ENCODE peak calls at places on chromosomes 12 and 14, in four cellular contexts. Z, K, F and S are unnamed samples.

GRCh38 chr12:57707250-57707649 is 13.3 kb downstream of the OS9 start:
- ATAC-seq in Z (no peak), K (no peak), F (no peak), S (no peak)

GRCh38 chr14:53969326-53969725 is 12.7 kb upstream of the BMP4 start:
- ATAC-seq in Z (no peak), K (no peak), F (no peak), S (no peak)

GRCh38 chr14:35068238-35069012 is 22.4 kb downstream of the FAM177A1 start:
- ATAC-seq in Z (no peak), K (peak), F (no peak), S (no peak)

GRCh38 chr14:100065161-100065871 is at the start of gene EVL:
- ATAC-seq in Z (no peak), K (peak), F (peak), S (no peak)

GRCh38 chr12:120480211-120480610 is 10.7 kb upstream of the SRSF9 start:
- ATAC-seq in Z (no peak), K (no peak), F (no peak), S (no peak)

GRCh38 chr14:69204753-69205152 is 13.5 kb downstream of the EXD2 start:
- ATAC-seq in Z (no peak), K (no peak), F (no peak), S (no peak)

GRCh38 chr14:47438650-47439140 is 236.7 kb downstream of the MDGA2 start:
- ATAC-seq in Z (no peak), K (no peak), F (no peak), S (no peak)

GRCh38 chr12:26845984-26846383 is 13.0 kb upstream of the ITPR2 start:
- ATAC-seq in Z (peak), K (peak), F (peak), S (peak)

GRCh38 chr12:104414581-104415305 is 42.0 kb upstream of the CHST11 start:
- ATAC-seq in Z (no peak), K (no peak), F (no peak), S (no peak)

GRCh38 chr12:124663771-124664366 is 96.5 kb upstream of the NCOR2 start:
- ATAC-seq in Z (no peak), K (no peak), F (no peak), S (no peak)

GRCh38 chr12:132529899-132530298 is 39.9 kb downstream of the FBRSL1 start:
- ATAC-seq in Z (no peak), K (no peak), F (no peak), S (no peak)

GRCh38 chr14:82710257-82710841 is 1176.7 kb upstream of the SEL1L start:
- ATAC-seq in Z (peak), K (peak), F (peak), S (no peak)

GRCh38 chr14:74126315-74126714 is 41.6 kb downstream of the LIN52 start:
- ATAC-seq in Z (no peak), K (no peak), F (no peak), S (no peak)

GRCh38 chr14:70047598-70048312 is 141.0 kb downstream of the SLC8A3 start:
- ATAC-seq in Z (peak), K (no peak), F (no peak), S (no peak)

GRCh38 chr14:24130717-24131548 is 474 bp downstream of the FITM1 start:
- ATAC-seq in Z (peak), K (peak), F (no peak), S (no peak)

GRCh38 chr14:53955671-53956426 is 776 bp downstream of the BMP4 start:
- ATAC-seq in Z (no peak), K (no peak), F (peak), S (peak)

GRCh38 chr12:72075891-72076557 is 137.4 kb downstream of the TPH2 start:
- ATAC-seq in Z (no peak), K (no peak), F (no peak), S (no peak)

GRCh38 chr12:1776139-1776975 is 44.0 kb upstream of the LRTM2 start:
- ATAC-seq in Z (no peak), K (no peak), F (peak), S (no peak)

GRCh38 chr14:74978416-74978947 is 23.1 kb upstream of the PGF start:
- ATAC-seq in Z (no peak), K (no peak), F (no peak), S (no peak)

GRCh38 chr14:97298775-97299174 is 501.6 kb downstream of the VRK1 start:
- ATAC-seq in Z (no peak), K (no peak), F (no peak), S (no peak)

GRCh38 chr12:20404576-20405346 is 36.4 kb downstream of the PDE3A start:
- ATAC-seq in Z (no peak), K (no peak), F (peak), S (peak)

GRCh38 chr14:92717571-92718042 is 30.8 kb downstream of the LGMN start:
- ATAC-seq in Z (no peak), K (no peak), F (no peak), S (no peak)

GRCh38 chr12:29234965-29235364 is 85.9 kb downstream of the FAR2 start:
- ATAC-seq in Z (no peak), K (no peak), F (no peak), S (no peak)

GRCh38 chr12:29228474-29229157 is 79.5 kb downstream of the FAR2 start:
- ATAC-seq in Z (no peak), K (no peak), F (no peak), S (no peak)

GRCh38 chr12:52812749-52813148 is 1.2 kb downstream of the KRT4 start:
- ATAC-seq in Z (no peak), K (no peak), F (no peak), S (no peak)

GRCh38 chr14:64725360-64725815 is 21.2 kb downstream of the PLEKHG3 start:
- ATAC-seq in Z (no peak), K (no peak), F (no peak), S (no peak)

GRCh38 chr14:101010293-101010692 is 106.8 kb upstream of the RTL1 start:
- ATAC-seq in Z (no peak), K (no peak), F (no peak), S (no peak)

GRCh38 chr12:94575024-94575423 is 75.3 kb downstream of the TMCC3 start:
- ATAC-seq in Z (no peak), K (no peak), F (no peak), S (no peak)

GRCh38 chr12:50842637-50843493 is at the start of gene TMPRSS12:
- ATAC-seq in Z (peak), K (peak), F (peak), S (no peak)

GRCh38 chr12:28905220-28905940 is 243.7 kb upstream of the FAR2 start:
- ATAC-seq in Z (no peak), K (no peak), F (no peak), S (no peak)

GRCh38 chr14:37198273-37198598 is 499 bp downstream of the MIPOL1 start:
- ATAC-seq in Z (no peak), K (peak), F (no peak), S (no peak)

GRCh38 chr14:61644834-61645233 is 50.5 kb upstream of the HIF1A start:
- ATAC-seq in Z (no peak), K (no peak), F (no peak), S (no peak)

GRCh38 chr14:61559641-61560201 is 135.6 kb upstream of the HIF1A start:
- ATAC-seq in Z (no peak), K (peak), F (no peak), S (no peak)

GRCh38 chr12:7047318-7047717 is 13.2 kb upstream of the C1S start:
- ATAC-seq in Z (no peak), K (no peak), F (no peak), S (no peak)

GRCh38 chr12:86634706-86635410 is 378.7 kb upstream of the MGAT4C start:
- ATAC-seq in Z (no peak), K (no peak), F (no peak), S (no peak)

GRCh38 chr12:109462868-109463692 is 14.0 kb downstream of the KCTD10 start:
- ATAC-seq in Z (peak), K (peak), F (peak), S (peak)
- TF ChIP-seq POLR2A in Z (no peak), K (no peak), F (no peak), S (no peak)

GRCh38 chr12:65170245-65170881 is 980 bp downstream of the LEMD3 start:
- ATAC-seq in Z (peak), K (peak), F (peak), S (peak)
- TF ChIP-seq POLR2A in Z (no peak), K (peak), F (no peak), S (no peak)

DNA sequence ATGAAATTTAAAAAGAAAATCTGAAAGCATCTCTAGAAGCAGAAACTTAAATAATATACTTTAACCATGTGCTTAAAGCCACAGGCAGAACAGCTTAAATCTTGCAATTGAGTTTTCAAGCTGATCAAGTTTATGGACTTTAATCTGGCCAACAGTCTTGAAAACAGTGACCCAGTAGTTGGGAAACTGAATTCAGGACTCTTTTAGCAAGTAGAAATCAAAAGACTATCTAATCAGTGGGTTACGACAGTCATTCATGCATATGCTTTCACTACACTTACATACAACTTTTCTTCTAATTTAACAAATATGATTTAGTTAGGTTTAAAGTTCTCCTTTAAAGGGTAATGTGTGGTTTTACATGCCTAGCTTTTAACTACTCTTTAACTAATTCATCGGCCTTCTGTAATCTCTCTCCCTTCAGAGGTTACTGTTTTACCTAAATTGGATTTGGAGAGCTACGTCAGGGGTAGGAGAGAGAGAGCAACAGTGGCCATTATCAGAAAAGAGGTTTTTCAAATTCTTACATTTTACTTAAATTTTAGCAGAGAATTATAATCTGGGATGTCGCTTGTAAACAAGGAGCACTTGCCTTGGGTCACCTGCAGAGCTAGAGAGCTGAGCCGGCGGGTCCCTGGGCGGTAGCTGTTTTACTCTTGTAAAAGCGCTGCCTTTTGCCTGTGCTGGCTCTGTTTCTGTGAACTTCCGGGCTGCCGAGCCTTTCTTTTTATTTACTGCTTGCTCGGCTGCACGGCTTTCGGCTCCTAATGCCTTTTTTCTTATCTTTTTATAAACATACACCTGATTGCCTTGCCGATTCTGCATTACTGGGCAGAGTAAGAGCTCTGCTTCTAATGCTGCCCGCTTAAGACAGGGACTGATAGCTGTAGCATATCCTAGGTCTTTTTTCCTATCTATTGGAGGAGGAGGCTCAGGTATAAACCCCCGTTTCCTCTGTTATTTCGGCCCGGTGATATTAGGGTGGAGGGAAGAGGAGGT is 17.4 kb upstream of the LYZ start:
- ATAC-seq in Z (peak), K (peak), F (peak), S (peak)
- TF ChIP-seq POLR2A in Z (peak), K (peak), F (no peak), S (no peak)

DNA sequence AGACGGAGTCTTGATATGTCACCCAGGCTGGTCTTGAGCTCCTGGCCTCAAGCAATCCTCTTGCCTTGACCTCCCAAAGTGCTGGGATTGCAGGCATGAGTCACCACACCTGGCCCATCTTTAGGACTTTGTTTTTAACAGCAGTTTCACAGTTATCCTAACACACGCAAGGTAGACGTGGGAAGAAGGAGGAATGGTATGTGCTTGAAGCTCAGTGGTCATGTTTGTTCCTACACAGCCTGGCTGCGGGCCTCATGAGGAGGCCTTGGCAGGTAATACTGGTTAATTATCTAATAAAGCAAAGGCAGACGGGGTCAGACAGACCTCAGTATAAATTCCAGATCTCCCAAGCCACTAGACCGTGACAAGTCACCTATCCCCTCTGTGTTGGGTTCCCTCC is 271.8 kb downstream of the PCNX1 start:
- ATAC-seq in Z (no peak), K (no peak), F (no peak), S (no peak)
- TF ChIP-seq POLR2A in Z (no peak), K (no peak), F (no peak), S (no peak)

DNA sequence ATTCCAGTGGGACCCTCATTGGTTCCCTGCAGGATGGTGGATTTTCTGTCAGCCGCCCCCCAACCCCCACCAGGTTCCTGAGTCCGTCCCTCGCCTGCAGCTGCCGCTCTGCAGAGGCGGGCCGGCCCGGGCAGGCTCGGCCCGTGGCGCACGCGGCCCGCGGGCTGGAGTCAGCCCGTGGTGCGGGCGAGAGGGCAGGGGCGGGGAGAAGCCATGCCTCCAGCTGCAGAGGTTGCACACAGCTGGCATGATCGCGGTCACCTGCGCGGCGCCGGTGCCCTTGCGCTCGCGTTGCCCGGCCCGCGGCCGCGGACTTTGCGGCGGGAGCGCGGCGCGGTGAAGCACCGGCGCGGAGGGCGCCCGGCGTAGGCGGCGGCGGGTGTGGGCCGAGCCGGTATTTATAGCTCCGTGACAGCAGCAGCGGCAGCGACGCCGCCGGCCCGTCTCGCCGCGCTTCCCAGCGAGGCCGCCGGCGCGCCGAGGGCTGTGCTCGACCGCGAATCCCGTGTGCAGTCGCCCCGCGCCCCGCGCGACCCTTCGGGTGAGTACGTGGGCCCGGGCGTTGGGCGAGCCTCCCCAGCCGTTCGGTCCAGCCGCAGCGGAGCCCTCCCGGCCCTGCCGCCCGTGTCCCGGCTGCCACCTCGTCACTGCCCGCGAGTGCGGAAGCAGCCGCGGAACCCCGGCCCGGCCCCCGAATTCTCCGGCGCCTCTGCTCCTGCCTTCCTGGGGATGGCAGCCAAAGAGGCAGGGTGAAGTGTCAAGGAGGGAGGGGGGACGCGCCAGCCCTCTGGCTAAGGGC is at the start of gene TMEM117:
- ATAC-seq in Z (peak), K (peak), F (peak), S (peak)
- TF ChIP-seq POLR2A in Z (peak), K (peak), F (no peak), S (peak)

DNA sequence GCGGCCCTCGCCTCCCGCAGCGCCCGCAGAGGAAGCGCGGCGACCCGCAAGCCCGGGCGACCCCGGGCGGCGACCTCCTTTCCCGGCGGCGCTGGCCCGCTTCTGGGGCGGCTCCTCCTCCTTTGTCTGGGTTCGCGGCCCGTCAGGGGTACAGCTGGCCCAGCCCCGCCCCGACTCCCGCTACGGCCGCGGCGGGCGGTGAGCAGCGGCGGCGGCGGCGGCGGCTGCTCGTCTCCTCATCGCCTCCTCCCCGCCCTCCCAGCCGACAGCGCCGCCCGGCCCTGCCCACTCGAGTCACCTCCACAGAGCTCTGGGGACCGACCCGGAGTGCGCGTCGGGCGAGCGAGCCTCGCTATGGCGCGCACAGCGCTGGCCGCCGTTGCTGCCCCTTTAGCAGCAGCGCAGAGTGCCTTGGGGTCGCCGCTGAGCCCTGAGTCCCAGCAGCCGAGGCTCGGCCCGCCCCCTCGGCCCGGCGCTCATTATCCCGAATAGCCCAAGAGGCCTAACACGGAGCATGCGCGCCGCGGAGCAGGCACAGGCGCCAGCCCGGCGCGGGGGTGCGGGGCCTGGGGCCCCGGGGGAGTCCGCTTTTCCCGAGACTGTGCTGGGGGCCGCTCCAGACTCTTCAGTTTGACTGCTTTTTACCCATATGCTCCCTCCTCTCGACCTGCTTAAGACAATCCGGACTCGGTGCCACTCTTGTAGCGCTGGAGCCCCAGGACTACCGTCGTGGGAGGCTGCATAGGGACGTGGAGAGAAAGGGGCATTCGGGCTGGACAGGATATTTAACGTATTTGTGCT is at the start of gene SOS2:
- ATAC-seq in Z (peak), K (peak), F (peak), S (peak)
- TF ChIP-seq POLR2A in Z (peak), K (peak), F (no peak), S (peak)

GRCh38 chr14:88346048-88346639 is 23.1 kb upstream of the KCNK10 start:
- ATAC-seq in Z (no peak), K (no peak), F (no peak), S (no peak)
- TF ChIP-seq POLR2A in Z (no peak), K (no peak), F (no peak), S (no peak)